ENCODE peak calls at places on chromosomes 6 and 20, in four cellular contexts. U is HepG2, A is H1, C is HCT116. I is an unnamed sample.

GRCh38 chr6:139369568-139370046 is 4.8 kb downstream of the CITED2 start:
- DNase-seq in A (no peak), C (no peak), U (peak; percentile 48), I (no peak)

GRCh38 chr6:74075323-74075722 is 379.3 kb downstream of the CD109 start:
- DNase-seq in C (no peak), A (no peak), U (no peak), I (no peak)

GRCh38 chr20:5448449-5449118 is 131.8 kb upstream of the PROKR2 start:
- DNase-seq in A (peak; percentile 36), U (peak; percentile 57), C (peak; percentile 38), I (peak; percentile 76)

GRCh38 chr20:34475979-34476736 is 40.1 kb upstream of the DYNLRB1 start:
- DNase-seq in C (no peak), U (peak; percentile 47), A (no peak), I (no peak)

GRCh38 chr6:3919130-3919628 is 70.0 kb downstream of the FAM50B start:
- DNase-seq in A (no peak), C (no peak), U (no peak), I (no peak)

GRCh38 chr20:45828589-45828988 is 1.5 kb upstream of the TNNC2 start:
- DNase-seq in A (no peak), C (no peak), U (no peak), I (no peak)

GRCh38 chr20:31675828-31676533 is 38.3 kb downstream of the COX4I2 start:
- DNase-seq in U (no peak), A (no peak), C (no peak), I (no peak)

GRCh38 chr20:19990911-19991707 is 26.1 kb upstream of the NAA20 start:
- DNase-seq in A (no peak), C (no peak), U (no peak), I (no peak)

GRCh38 chr6:55668625-55669024 is 89.6 kb upstream of the HMGCLL1 start:
- DNase-seq in C (no peak), A (no peak), U (no peak), I (no peak)

GRCh38 chr6:131779304-131779703 is 28.5 kb upstream of the ENPP1 start:
- DNase-seq in U (no peak), A (no peak), C (no peak), I (no peak)

GRCh38 chr6:138013949-138014348 is 93.3 kb downstream of the PERP start:
- DNase-seq in C (no peak), A (no peak), U (no peak), I (no peak)

GRCh38 chr6:137702791-137703424 is 164.2 kb upstream of the TNFAIP3 start:
- DNase-seq in A (no peak), U (no peak), C (no peak), I (no peak)

GRCh38 chr20:9035129-9035528 is 33.8 kb upstream of the PLCB4 start:
- DNase-seq in A (no peak), U (no peak), C (peak; percentile 21), I (no peak)

GRCh38 chr20:17854307-17854903 is 114.2 kb downstream of the SNX5 start:
- DNase-seq in U (peak; percentile 82), A (no peak), C (peak; percentile 41), I (peak; percentile 27)

GRCh38 chr6:16244869-16245451 is 6.6 kb downstream of the GMPR start:
- DNase-seq in A (no peak), U (no peak), C (no peak), I (no peak)

GRCh38 chr20:16018881-16019280 is 554.4 kb downstream of the KIF16B start:
- DNase-seq in A (no peak), C (no peak), U (no peak), I (no peak)

GRCh38 chr6:38771111-38771694 is 56.1 kb downstream of the DNAH8 start:
- DNase-seq in U (no peak), A (no peak), C (no peak), I (no peak)

GRCh38 chr20:37297066-37297736 is 7.7 kb downstream of the MANBAL start:
- DNase-seq in C (no peak), A (no peak), U (no peak), I (no peak)

GRCh38 chr6:71197770-71198169 is 90.8 kb upstream of the OGFRL1 start:
- DNase-seq in A (no peak), U (no peak), C (no peak), I (no peak)

GRCh38 chr20:19757973-19758887 is at the start of gene RIN2:
- DNase-seq in A (peak; percentile 88), U (peak; percentile 86), C (peak; percentile 21), I (peak; percentile 91)

GRCh38 chr6:2708456-2708855 is 42.3 kb downstream of the MYLK4 start:
- DNase-seq in C (no peak), U (no peak), A (no peak), I (no peak)

GRCh38 chr6:12051861-12052368 is 39.8 kb downstream of the HIVEP1 start:
- DNase-seq in C (no peak), U (no peak), A (no peak), I (no peak)

GRCh38 chr20:60046860-60047259 is 88.6 kb downstream of the CDH26 start:
- DNase-seq in U (no peak), A (no peak), C (no peak), I (no peak)

GRCh38 chr20:39110819-39111136 is 148.6 kb downstream of the DHX35 start:
- DNase-seq in C (no peak), U (no peak), A (no peak), I (no peak)

GRCh38 chr6:142950291-142950690 is 5.3 kb upstream of the HIVEP2 start:
- DNase-seq in U (no peak), C (no peak), A (no peak), I (no peak)

GRCh38 chr20:31695849-31696804 is 26.5 kb downstream of the BCL2L1 start:
- DNase-seq in C (peak; percentile 84), A (no peak), U (peak; percentile 100), I (no peak)

GRCh38 chr6:135306740-135307420 is 125.8 kb downstream of the MYB start:
- DNase-seq in A (no peak), U (no peak), C (no peak), I (no peak)

GRCh38 chr20:622161-622560 is 12.1 kb upstream of the TCF15 start:
- DNase-seq in A (no peak), C (no peak), U (no peak), I (no peak)

GRCh38 chr6:7138921-7139358 is 31.2 kb downstream of the RREB1 start:
- DNase-seq in U (peak; percentile 98), A (no peak), C (peak; percentile 37), I (no peak)

GRCh38 chr6:77106992-77107391 is 356.3 kb downstream of the HTR1B start:
- DNase-seq in A (no peak), U (no peak), C (no peak), I (no peak)

GRCh38 chr20:61912665-61913422 is 152.8 kb downstream of the TAF4 start:
- DNase-seq in C (no peak), A (no peak), U (no peak), I (no peak)

GRCh38 chr20:61913423-61914225 is 152.1 kb downstream of the TAF4 start:
- DNase-seq in A (no peak), C (no peak), U (no peak), I (no peak)

GRCh38 chr20:61916318-61916891 is 149.3 kb downstream of the TAF4 start:
- DNase-seq in C (no peak), A (no peak), U (no peak), I (no peak)

GRCh38 chr20:61917459-61917858 is 148.2 kb downstream of the TAF4 start:
- DNase-seq in C (no peak), U (no peak), A (no peak), I (no peak)

GRCh38 chr20:61915101-61915500 is 150.6 kb downstream of the TAF4 start:
- DNase-seq in U (no peak), A (no peak), C (no peak), I (no peak)
- H3K9ac ChIP-seq in U (no peak overlapping the region), A (no peak overlapping the region), C (no peak overlapping the region), I (no peak overlapping the region)

DNA sequence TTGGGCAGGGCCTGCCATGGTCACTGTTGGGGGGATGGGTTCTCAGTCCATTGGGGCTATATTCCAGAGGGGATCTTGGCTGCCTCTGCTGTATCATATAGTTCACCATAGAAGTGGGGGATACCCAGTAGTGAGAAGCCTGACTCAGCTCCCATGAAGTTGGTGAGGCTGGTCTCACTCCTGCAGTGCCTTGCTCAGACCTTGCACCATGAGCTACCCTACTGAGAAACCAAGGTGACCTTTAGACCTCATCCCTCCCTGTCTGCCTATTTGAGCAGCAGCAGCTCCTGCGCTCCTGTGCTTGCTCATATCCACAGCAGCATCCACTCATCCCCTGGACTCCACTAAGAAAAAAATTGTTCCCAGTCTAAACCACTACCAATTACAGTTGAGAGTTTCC is 56.0 kb upstream of the HEY2 start:
- DNase-seq in C (no peak), A (no peak), U (no peak), I (no peak)
- H3K9me3 ChIP-seq in C (no peaks in the 10 kb centered on the region), A (peaks cover 60% of the 10 kb centered on the region), U (no peaks in the 10 kb centered on the region), I (peaks cover 24% of the 10 kb centered on the region)

DNA sequence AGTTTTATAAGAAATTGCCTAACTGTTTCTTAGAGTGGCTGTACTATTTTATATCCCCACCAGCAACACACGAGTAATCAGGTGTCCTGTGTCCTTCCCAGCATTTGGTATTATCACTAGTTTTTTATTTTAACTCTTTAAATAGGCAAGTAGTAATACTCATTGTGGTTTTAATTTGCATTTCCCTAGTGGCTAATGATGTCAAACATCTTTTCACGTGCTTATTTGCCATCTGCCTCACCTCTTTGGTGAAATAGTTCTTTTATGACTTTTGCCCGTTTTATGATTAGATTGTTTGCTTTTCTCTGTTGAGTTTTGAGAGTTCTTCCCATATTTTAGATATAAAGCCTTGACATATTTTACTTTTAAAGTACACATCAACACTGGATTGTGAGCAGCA is 57.8 kb downstream of the GCLC start:
- DNase-seq in U (no peak), C (no peak), A (no peak), I (no peak)
- TF ChIP-seq YY1 in U (no peak), C (no peak), A (no peak), I (no peak)

DNA sequence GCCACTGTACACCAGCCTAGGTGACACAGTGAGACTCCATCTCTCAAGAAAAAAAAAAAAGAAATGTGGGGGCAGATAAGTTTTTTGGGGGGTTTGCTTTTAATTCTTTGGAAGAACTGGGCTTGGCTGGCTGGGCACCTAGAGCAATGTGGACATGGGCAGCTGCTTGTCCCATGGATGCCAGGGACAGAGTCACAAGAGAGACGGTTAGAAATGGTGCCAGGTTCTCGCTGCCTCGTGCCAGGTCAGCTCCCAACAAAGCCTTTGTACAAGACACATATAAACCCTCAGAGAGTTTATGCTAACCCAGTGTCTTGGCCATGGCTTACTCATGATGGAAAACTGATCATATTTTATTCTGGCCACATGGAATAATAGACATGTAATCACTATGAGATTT is 76.2 kb upstream of the ESR1 start:
- DNase-seq in A (no peak), U (no peak), C (no peak), I (no peak)
- H3K9ac ChIP-seq in A (no peak overlapping the region), U (no peak overlapping the region), C (no peak overlapping the region), I (no peak overlapping the region)

DNA sequence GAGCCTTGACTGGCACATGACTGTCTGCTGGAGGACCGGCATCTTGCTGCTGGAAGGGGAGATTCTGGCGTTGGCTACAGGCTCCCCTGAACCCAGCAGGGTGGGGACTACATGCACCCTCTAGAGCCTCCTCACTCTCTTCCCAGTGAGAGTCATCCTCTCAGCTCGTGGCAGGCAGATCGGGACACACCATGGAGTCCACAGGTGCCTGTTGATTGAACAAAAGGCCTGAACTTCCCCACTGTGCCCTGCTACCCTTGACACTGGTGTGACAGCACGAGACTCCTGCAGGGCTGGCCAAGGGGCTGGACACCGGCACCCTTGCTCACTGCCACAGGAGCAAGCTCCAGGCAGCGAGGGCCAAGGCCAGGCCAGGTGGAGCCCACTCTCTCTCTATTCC is 8.2 kb downstream of the FRMD1 start:
- DNase-seq in A (no peak), U (no peak), C (no peak), I (no peak)
- H3K9me3 ChIP-seq in A (no peaks in the 10 kb centered on the region), U (no peaks in the 10 kb centered on the region), C (no peaks in the 10 kb centered on the region), I (no peaks in the 10 kb centered on the region)